ENCODE peak calls at places on chromosomes 11 and 22, in five cellular contexts. R, M, S, E and Z are unnamed samples.

GRCh38 chr22:38924197-38924952 is 33.0 kb upstream of the APOBEC3A start:
- DNase-seq in R (peak), M (peak), S (peak), E (no peak), Z (no peak)

GRCh38 chr11:112511906-112512305 is 251.2 kb upstream of the PLET1 start:
- DNase-seq in R (no peak), M (no peak), S (no peak), E (no peak), Z (no peak)

GRCh38 chr11:111360150-111361043 is 18.7 kb downstream of the POU2AF1 start:
- DNase-seq in R (no peak), M (peak), S (no peak), E (no peak), Z (no peak)

GRCh38 chr11:14768789-14769188 is 123.2 kb downstream of the CYP2R1 start:
- DNase-seq in R (no peak), M (no peak), S (no peak), E (no peak), Z (no peak)

GRCh38 chr11:16365456-16366355 is 9.4 kb upstream of the SOX6 start:
- DNase-seq in R (no peak), M (no peak), S (no peak), E (no peak), Z (no peak)

GRCh38 chr22:29072193-29072978 is 449 bp upstream of the KREMEN1 start:
- DNase-seq in R (peak), M (peak), S (no peak), E (no peak), Z (peak)

GRCh38 chr22:48265000-48265625 is 1502.7 kb downstream of the TBC1D22A start:
- DNase-seq in R (no peak), M (no peak), S (no peak), E (no peak), Z (no peak)

GRCh38 chr11:70290341-70291065 is 20.0 kb downstream of the PPFIA1 start:
- DNase-seq in R (no peak), M (no peak), S (no peak), E (no peak), Z (no peak)

GRCh38 chr11:113351490-113351889 is 36.1 kb upstream of the ANKK1 start:
- DNase-seq in R (no peak), M (no peak), S (no peak), E (no peak), Z (no peak)

GRCh38 chr11:77596626-77597025 is 6.9 kb downstream of the AQP11 start:
- DNase-seq in R (peak), M (no peak), S (peak), E (no peak), Z (no peak)

GRCh38 chr11:57290288-57290687 is 34.5 kb downstream of the TNKS1BP1 start:
- DNase-seq in R (peak), M (no peak), S (no peak), E (no peak), Z (no peak)

GRCh38 chr11:11075515-11076171 is 217.8 kb upstream of the ZBED5 start:
- DNase-seq in R (no peak), M (no peak), S (no peak), E (no peak), Z (no peak)

GRCh38 chr11:102613455-102613854 is 11.7 kb downstream of the MMP20 start:
- DNase-seq in R (no peak), M (no peak), S (no peak), E (no peak), Z (no peak)

GRCh38 chr11:75771646-75772410 is 3.2 kb downstream of the DGAT2 start:
- DNase-seq in R (peak), M (no peak), S (no peak), E (no peak), Z (no peak)

GRCh38 chr11:57638811-57639320 is 10.8 kb downstream of the YPEL4 start:
- DNase-seq in R (no peak), M (no peak), S (no peak), E (no peak), Z (no peak)

GRCh38 chr22:50318356-50318697 is 8.5 kb downstream of the DENND6B start:
- DNase-seq in R (no peak), M (no peak), S (no peak), E (no peak), Z (no peak)

GRCh38 chr22:35860087-35860733 is 142.5 kb downstream of the APOL5 start:
- DNase-seq in R (no peak), M (no peak), S (no peak), E (no peak), Z (no peak)

GRCh38 chr11:73818838-73819237 is 31.2 kb downstream of the MRPL48 start:
- DNase-seq in R (peak), M (no peak), S (peak), E (no peak), Z (no peak)